ENCODE peak calls at places on chromosome 14, in eight cellular contexts. J is fibroblast of lung, A is left ventricle myocardium inferior, K is upper lobe of right lung, V is heart left ventricle, O is right lobe of liver, Q is aorta, Z is adrenal gland. C is an unnamed sample. For H3K4me1, the result is how much of the 10 kb centered on the place peaks cover.

GRCh38 chr14:75188520-75189267 is 12.3 kb upstream of the TMED10 start:
- DNase-seq in K (no peak), A (no peak), Z (no peak), O (no peak), Q (no peak), J (no peak), V (peak), C (no peak)

GRCh38 chr14:79899610-79900009 is 311.7 kb downstream of the DIO2 start:
- DNase-seq in V (no peak), J (no peak), O (no peak), K (no peak), Q (no peak), Z (no peak), A (no peak), C (no peak)

GRCh38 chr14:50452979-50453705 is 56.5 kb upstream of the CDKL1 start:
- DNase-seq in J (peak), A (no peak), K (no peak), O (no peak), V (no peak), Q (no peak), Z (no peak), C (no peak)

GRCh38 chr14:30957813-30958370 is 67.6 kb upstream of the AP4S1 start:
- DNase-seq in Z (no peak), Q (no peak), A (no peak), O (peak), V (no peak), J (no peak), K (no peak), C (no peak)

GRCh38 chr14:55097894-55098560 is 31.0 kb upstream of the LGALS3 start:
- DNase-seq in K (no peak), A (no peak), Q (no peak), Z (no peak), J (no peak), V (peak), O (peak), C (no peak)

GRCh38 chr14:51147183-51147582 is 52.3 kb upstream of the TRIM9 start:
- DNase-seq in A (no peak), K (no peak), O (no peak), Q (no peak), J (peak), V (no peak), Z (no peak), C (no peak)

GRCh38 chr14:30915596-30915995 is 41.2 kb downstream of the COCH start:
- DNase-seq in K (no peak), J (no peak), Z (no peak), Q (no peak), O (no peak), V (no peak), A (no peak), C (no peak)

GRCh38 chr14:95231966-95232365 is 74.6 kb upstream of the DICER1 start:
- DNase-seq in Z (no peak), O (no peak), Q (no peak), A (no peak), K (no peak), J (no peak), V (no peak), C (no peak)

GRCh38 chr14:73784988-73785313 is 66.7 kb upstream of the PTGR2 start:
- DNase-seq in J (no peak), Q (no peak), V (no peak), K (no peak), O (no peak), Z (no peak), A (no peak), C (no peak)
- H3K4me1 ChIP-seq in J (under half), Q (under half), V (half or more), K (half or more), O (under half), Z (half or more), A (half or more), C (half or more)

GRCh38 chr14:91322623-91323022 is 78.1 kb upstream of the GPR68 start:
- DNase-seq in Z (no peak), Q (no peak), J (no peak), A (no peak), O (no peak), V (no peak), K (no peak), C (no peak)
- H3K27ac ChIP-seq in Z (no peak), Q (no peak), J (no peak), A (peak), O (no peak), V (peak), K (peak), C (peak)

GRCh38 chr14:56198438-56198837 is 80.2 kb downstream of the PELI2 start:
- DNase-seq in K (no peak), Z (no peak), O (no peak), J (no peak), V (no peak), Q (no peak), A (no peak), C (no peak)
- H3K4me1 ChIP-seq in K (under half), Z (under half), O (under half), J (under half), V (under half), Q (under half), A (under half), C (under half)

GRCh38 chr14:69997849-69998248 is 118.6 kb downstream of the SMOC1 start:
- DNase-seq in K (no peak), J (peak), Q (no peak), V (no peak), Z (no peak), A (no peak), O (peak), C (no peak)
- H3K27ac ChIP-seq in K (no peak), J (no peak), Q (no peak), V (no peak), Z (no peak), A (no peak), O (peak), C (no peak)

C was measured in upper lobe of left lung.